ENCODE peak calls at places on chromosomes 16 and 17, in seven cellular contexts. R is heart left ventricle, D is esophagus squamous epithelium, V is body of pancreas, U is A549, Q is Peyer's patch, X is adrenal gland. C is an unnamed sample.

GRCh38 chr16:17072104-17072503 is 398.7 kb downstream of the XYLT1 start:
- DNase-seq in X (no peak), V (no peak), Q (no peak), R (no peak), D (no peak), U (no peak), C (no peak)

GRCh38 chr17:18377437-18378204 is at the start of gene EVPLL:
- DNase-seq in V (no peak), D (no peak), X (no peak), U (peak), R (peak), Q (peak), C (peak)

GRCh38 chr17:57911834-57912673 is 43.2 kb downstream of the CUEDC1 start:
- DNase-seq in R (peak), Q (peak), U (no peak), D (no peak), V (peak), X (peak), C (peak)

GRCh38 chr16:27980076-27980775 is 83.3 kb downstream of the GSG1L start:
- DNase-seq in X (no peak), Q (no peak), R (no peak), V (no peak), U (no peak), D (no peak), C (no peak)

GRCh38 chr16:73024571-73025105 is 23.3 kb downstream of the ZFHX3 start:
- DNase-seq in X (no peak), D (no peak), Q (no peak), V (no peak), U (no peak), R (no peak), C (no peak)

GRCh38 chr16:78443780-78444422 is 344.4 kb downstream of the WWOX start:
- DNase-seq in Q (no peak), V (no peak), R (no peak), U (no peak), D (no peak), X (no peak), C (no peak)

GRCh38 chr16:12225816-12226480 is 249.4 kb downstream of the SNX29 start:
- DNase-seq in U (no peak), V (no peak), D (no peak), X (no peak), Q (no peak), R (no peak), C (no peak)

GRCh38 chr17:263271-263670 is 81.8 kb upstream of the DOC2B start:
- DNase-seq in D (no peak), R (no peak), V (no peak), Q (peak), X (peak), U (no peak), C (no peak)

GRCh38 chr17:10768766-10769383 is 35.0 kb downstream of the TMEM238L start:
- DNase-seq in V (no peak), Q (no peak), X (no peak), D (no peak), R (no peak), U (no peak), C (no peak)

GRCh38 chr17:47949197-47949759 is 7.9 kb downstream of the PNPO start:
- DNase-seq in X (peak), Q (peak), U (peak), V (peak), R (peak), D (peak), C (peak)

GRCh38 chr17:80109713-80110446 is 8.5 kb downstream of the GAA start:
- DNase-seq in Q (no peak), U (no peak), R (no peak), V (no peak), X (no peak), D (no peak), C (no peak)

GRCh38 chr16:24734382-24734781 is 4.9 kb downstream of the TNRC6A start:
- DNase-seq in X (no peak), D (no peak), R (no peak), Q (no peak), V (no peak), U (no peak), C (no peak)

GRCh38 chr16:52050418-52050817 is 496.5 kb downstream of the TOX3 start:
- DNase-seq in Q (no peak), R (no peak), X (no peak), U (no peak), D (no peak), V (no peak), C (no peak)

GRCh38 chr17:74737299-74738050 is 419 bp downstream of the RAB37 start:
- DNase-seq in D (no peak), U (peak), X (no peak), Q (peak), V (no peak), R (no peak), C (peak)

GRCh38 chr17:61000911-61001310 is 323.3 kb downstream of the BCAS3 start:
- DNase-seq in D (no peak), U (no peak), X (no peak), V (no peak), R (no peak), Q (no peak), C (no peak)

GRCh38 chr17:68290955-68291835 is at the start of the genes ARSG and SLC16A6:
- DNase-seq in V (peak), U (peak), X (peak), R (peak), D (no peak), Q (peak), C (peak)

GRCh38 chr17:74202879-74203432 is 522 bp upstream of the RPL38 start:
- DNase-seq in V (no peak), Q (no peak), R (no peak), X (no peak), U (no peak), D (no peak), C (no peak)

GRCh38 chr16:10256855-10257641 is 74.8 kb upstream of the GRIN2A start:
- DNase-seq in D (no peak), V (peak), U (peak), Q (peak), X (peak), R (no peak), C (peak)

GRCh38 chr16:77962689-77963088 is 59.7 kb upstream of the CLEC3A start:
- DNase-seq in U (no peak), Q (no peak), X (no peak), D (no peak), R (no peak), V (no peak), C (no peak)

GRCh38 chr16:58497468-58497867 is 2.5 kb upstream of the NDRG4 start:
- DNase-seq in U (no peak), R (no peak), D (no peak), Q (no peak), X (no peak), V (no peak), C (no peak)

GRCh38 chr17:33261911-33262665 is 31.0 kb downstream of the ASIC2 start:
- DNase-seq in U (no peak), V (no peak), Q (no peak), R (no peak), X (no peak), D (no peak), C (no peak)

GRCh38 chr17:10177921-10178788 is 20.3 kb downstream of the GAS7 start:
- DNase-seq in Q (no peak), R (no peak), X (no peak), D (no peak), V (no peak), U (no peak), C (no peak)

GRCh38 chr17:8109669-8110455 is 8.5 kb downstream of the ALOXE3 start:
- DNase-seq in Q (peak), V (peak), X (peak), D (no peak), R (peak), U (peak), C (peak)

GRCh38 chr17:36148559-36149295 is 27.7 kb downstream of the TBC1D3B start:
- DNase-seq in V (peak), R (peak), D (no peak), U (peak), Q (peak), X (peak), C (peak)

GRCh38 chr16:86924537-86924936 is 346.2 kb downstream of the FOXL1 start:
- DNase-seq in D (no peak), R (no peak), Q (peak), V (no peak), X (no peak), U (no peak), C (no peak)

GRCh38 chr17:17151962-17152361 is 54.2 kb downstream of the PLD6 start:
- DNase-seq in R (peak), V (peak), Q (no peak), U (peak), X (peak), D (no peak), C (peak)

GRCh38 chr17:47279062-47279801 is 25.6 kb downstream of the ITGB3 start:
- DNase-seq in R (peak), Q (no peak), U (no peak), D (no peak), V (peak), X (no peak), C (peak)

GRCh38 chr16:5751216-5751615 is 653.6 kb upstream of the EEF2KMT start:
- DNase-seq in D (no peak), R (no peak), V (no peak), Q (no peak), U (no peak), X (no peak), C (no peak)

GRCh38 chr16:48911700-48912099 is 301.7 kb upstream of the N4BP1 start:
- DNase-seq in V (no peak), R (no peak), U (no peak), Q (no peak), X (no peak), D (no peak), C (no peak)

GRCh38 chr17:9959377-9959981 is 54.4 kb upstream of the RCVRN start:
- DNase-seq in X (no peak), R (no peak), V (peak), D (no peak), Q (no peak), U (peak), C (peak)

DNA sequence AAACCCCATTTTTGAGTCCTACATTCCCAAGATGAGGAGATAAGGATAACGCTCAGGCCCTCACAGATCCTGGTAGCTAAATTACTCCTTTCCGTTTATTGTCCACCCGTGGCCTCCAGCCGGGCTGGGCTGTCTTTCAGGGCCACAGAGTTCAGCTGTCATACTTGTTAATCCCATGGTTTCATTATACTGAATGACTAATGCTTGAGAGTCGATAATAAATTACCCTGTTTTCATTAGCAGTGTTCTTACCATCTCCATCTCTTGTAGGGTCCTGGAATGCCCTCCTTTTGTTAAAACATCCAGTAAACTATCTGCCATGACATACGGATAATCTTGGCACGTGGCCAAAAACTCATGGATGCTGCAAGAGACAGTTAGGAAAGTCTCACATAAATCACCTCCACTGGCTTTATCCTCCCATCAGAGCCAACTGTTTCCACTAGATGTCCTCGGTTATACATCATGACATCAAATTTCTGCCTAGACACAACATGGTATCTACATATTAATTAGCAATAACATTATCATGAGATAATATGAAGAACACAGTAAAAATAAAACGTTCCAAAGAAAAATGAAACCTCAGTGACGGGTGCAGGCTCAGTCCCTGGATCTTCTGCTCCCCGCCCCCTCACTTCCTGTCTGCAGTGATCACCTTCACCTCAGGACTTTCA is 45.3 kb downstream of the BRD7 start:
- DNase-seq in Q (no peak), X (peak), D (no peak), V (peak), R (no peak), U (no peak), C (no peak)
- H3K27ac ChIP-seq in Q (peak), X (no peak), D (peak), V (no peak), R (no peak), U (no peak), C (peak)

DNA sequence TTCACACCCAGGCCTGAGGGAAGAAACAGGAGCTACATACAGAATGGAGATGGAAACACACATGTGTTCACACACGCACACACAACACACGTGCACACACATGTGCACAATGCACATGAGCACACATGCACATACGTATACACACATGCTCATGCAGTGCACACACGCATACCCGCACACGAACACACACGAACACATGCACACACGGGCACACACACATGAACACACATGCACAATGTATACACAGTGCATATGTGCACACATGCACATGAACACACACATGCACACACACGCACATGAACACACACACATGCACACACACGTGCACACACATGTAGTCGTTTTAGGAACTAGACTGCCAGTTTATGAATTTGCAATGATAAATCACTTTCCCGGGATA is 49.3 kb upstream of the CDR2 start:
- DNase-seq in U (no peak), R (no peak), Q (no peak), V (no peak), D (no peak), X (no peak), C (no peak)
- TF ChIP-seq POLR2A in U (no peak), R (no peak), Q (no peak), V (no peak), D (no peak), X (no peak), C (no peak)

GRCh38 chr17:12688382-12688781 is 22.7 kb downstream of the MYOCD start:
- DNase-seq in R (no peak), V (no peak), U (no peak), X (no peak), D (no peak), Q (no peak), C (no peak)
- H3K27ac ChIP-seq in R (no peak), V (no peak), U (no peak), X (no peak), D (no peak), Q (no peak), C (no peak)

GRCh38 chr16:31118223-31119155 is 1.0 kb downstream of the KAT8 start:
- DNase-seq in Q (no peak), D (no peak), U (no peak), X (no peak), V (no peak), R (no peak), C (no peak)

GRCh38 chr16:31113420-31114124 is 3.9 kb upstream of the KAT8 start:
- DNase-seq in X (no peak), D (no peak), V (no peak), U (no peak), Q (no peak), R (no peak), C (no peak)

GRCh38 chr16:31114468-31114867 is 3.0 kb upstream of the KAT8 start:
- DNase-seq in V (no peak), Q (no peak), U (no peak), R (no peak), D (no peak), X (no peak), C (no peak)

GRCh38 chr16:31120129-31120528 is 2.7 kb downstream of the KAT8 start:
- DNase-seq in D (no peak), X (no peak), V (no peak), U (no peak), Q (no peak), R (no peak), C (no peak)

GRCh38 chr16:31117384-31118222 is at the start of gene KAT8:
- DNase-seq in X (peak), V (peak), U (peak), D (peak), Q (peak), R (peak), C (peak)
- TF ChIP-seq POLR2A in X (peak), V (peak), U (peak), D (peak), Q (peak), R (peak), C (peak)

GRCh38 chr17:64377769-64378282 is 12.8 kb downstream of the PECAM1 start:
- DNase-seq in X (no peak), V (no peak), U (no peak), R (no peak), Q (no peak), D (no peak), C (no peak)
- H3K27ac ChIP-seq in X (no peak), V (no peak), U (no peak), R (peak), Q (no peak), D (peak), C (no peak)

GRCh38 chr17:76702941-76703637 is 7.7 kb downstream of the MXRA7 start:
- DNase-seq in V (no peak), D (no peak), U (no peak), X (no peak), Q (no peak), R (no peak), C (no peak)

GRCh38 chr17:76700290-76700626 is 10.5 kb downstream of the MXRA7 start:
- DNase-seq in Q (no peak), R (no peak), X (no peak), V (no peak), U (no peak), D (no peak), C (no peak)

GRCh38 chr17:76701471-76701967 is 9.2 kb downstream of the MXRA7 start:
- DNase-seq in R (no peak), V (no peak), X (no peak), Q (no peak), U (no peak), D (no peak), C (no peak)

GRCh38 chr17:76697702-76698465 is 12.9 kb downstream of the MXRA7 start:
- DNase-seq in X (no peak), Q (no peak), V (no peak), R (no peak), D (no peak), U (no peak), C (no peak)

GRCh38 chr17:76700627-76701470 is 9.9 kb downstream of the MXRA7 start:
- DNase-seq in X (peak), U (no peak), V (peak), Q (no peak), R (peak), D (no peak), C (peak)
- TF ChIP-seq POLR2A in X (peak), U (no peak), V (no peak), Q (no peak), R (peak), D (no peak), C (no peak)

GRCh38 chr17:81335388-81336157 is 40.5 kb upstream of the SLC38A10 start:
- DNase-seq in X (no peak), R (no peak), U (no peak), Q (peak), V (no peak), D (no peak), C (peak)
- H3K27ac ChIP-seq in X (no peak), R (no peak), U (peak), Q (peak), V (peak), D (peak), C (peak)